ENCODE peak calls at places on chromosomes 2 and 18, in five cellular contexts. U is effector CD4-positive, alpha-beta T cell; X is substantia nigra; W is posterior cingulate gyrus; Q is ELR. R is an unnamed sample.

GRCh38 chr2:239578381-239578780 is 177.6 kb upstream of the HDAC4 start:
- DNase-seq in U (no peak), X (no peak), W (no peak), Q (no peak), R (no peak)

GRCh38 chr2:160752475-160753330 is 259.1 kb upstream of the RBMS1 start:
- DNase-seq in U (no peak), X (no peak), W (no peak), Q (peak; percentile 82), R (no peak)

GRCh38 chr2:44233450-44234128 is 41.7 kb upstream of the SLC3A1 start:
- DNase-seq in U (no peak), X (no peak), W (no peak), Q (peak; percentile 86), R (no peak)

GRCh38 chr18:61992923-61993322 is 100.1 kb upstream of the RNF152 start:
- DNase-seq in U (no peak), X (no peak), W (no peak), Q (peak; percentile 80), R (no peak)

GRCh38 chr2:8402222-8402621 is 279.6 kb upstream of the ID2 start:
- DNase-seq in U (no peak), X (no peak), W (no peak), Q (no peak), R (no peak)

GRCh38 chr18:59783138-59783537 is 85.9 kb upstream of the CCBE1 start:
- DNase-seq in U (no peak), X (no peak), W (no peak), Q (peak; percentile 92), R (no peak)

GRCh38 chr2:12856934-12857660 is 140.4 kb downstream of the TRIB2 start:
- DNase-seq in U (no peak), X (no peak), W (no peak), Q (peak; percentile 88), R (peak; percentile 23)

GRCh38 chr2:122515731-122516130 is 760.3 kb downstream of the TSN start:
- DNase-seq in U (no peak), X (no peak), W (no peak), Q (no peak), R (no peak)

GRCh38 chr2:178482437-178482836 is 2.2 kb downstream of the PLEKHA3 start:
- DNase-seq in U (no peak), X (no peak), W (no peak), Q (peak; percentile 15), R (no peak)

GRCh38 chr2:155308367-155309009 is 610.0 kb downstream of the KCNJ3 start:
- DNase-seq in U (no peak), X (no peak), W (no peak), Q (no peak), R (no peak)

GRCh38 chr2:5803547-5803946 is 111.4 kb downstream of the SOX11 start:
- DNase-seq in U (no peak), X (no peak), W (no peak), Q (no peak), R (no peak)

GRCh38 chr18:9263264-9263663 is 71.3 kb upstream of the TWSG1 start:
- DNase-seq in U (no peak), X (no peak), W (no peak), Q (no peak), R (no peak)

GRCh38 chr2:54572636-54573531 is 116.8 kb downstream of the SPTBN1 start:
- DNase-seq in U (peak; percentile 51), X (no peak), W (no peak), Q (peak; percentile 87), R (peak; percentile 53)

GRCh38 chr2:225867071-225867470 is 467.6 kb downstream of the NYAP2 start:
- DNase-seq in U (no peak), X (no peak), W (no peak), Q (no peak), R (no peak)

GRCh38 chr2:223062304-223062845 is 10.4 kb downstream of the KCNE4 start:
- DNase-seq in U (no peak), X (no peak), W (no peak), Q (peak; percentile 59), R (no peak)

GRCh38 chr18:37265382-37265781 is 300.2 kb downstream of the CELF4 start:
- DNase-seq in U (no peak), X (no peak), W (no peak), Q (no peak), R (no peak)

GRCh38 chr2:23916727-23917458 is 10.0 kb downstream of the ATAD2B start:
- DNase-seq in U (no peak), X (no peak), W (no peak), Q (no peak), R (no peak)

GRCh38 chr2:26466662-26467310 is 11.1 kb downstream of the OTOF start:
- DNase-seq in U (no peak), X (no peak), W (no peak), Q (no peak), R (no peak)

GRCh38 chr2:176163655-176164021 is 6.5 kb downstream of the HOXD3 start:
- DNase-seq in U (no peak), X (no peak), W (no peak), Q (no peak), R (no peak)

GRCh38 chr2:240451108-240451611 is 15.7 kb downstream of the GPC1 start:
- DNase-seq in U (no peak), X (no peak), W (peak; percentile 66), Q (no peak), R (no peak)

GRCh38 chr2:29014811-29015414 is 33.8 kb downstream of the TOGARAM2 start:
- DNase-seq in U (peak; percentile 61), X (no peak), W (no peak), Q (peak; percentile 64), R (peak; percentile 66)

GRCh38 chr2:202037086-202037485 is 3.4 kb downstream of the FZD7 start:
- DNase-seq in U (no peak), X (no peak), W (no peak), Q (peak; percentile 45), R (no peak)

GRCh38 chr2:235827585-235827992 is 333.7 kb downstream of the AGAP1 start:
- DNase-seq in U (no peak), X (no peak), W (no peak), Q (peak; percentile 87), R (no peak)

GRCh38 chr2:107160831-107161230 is 274.9 kb upstream of the ST6GAL2 start:
- DNase-seq in U (no peak), X (no peak), W (no peak), Q (no peak), R (no peak)

GRCh38 chr2:905091-905832 is 45.4 kb upstream of the SNTG2 start:
- DNase-seq in U (no peak), X (no peak), W (no peak), Q (no peak), R (no peak)

GRCh38 chr2:73295751-73296400 is 2.5 kb upstream of the EGR4 start:
- DNase-seq in U (no peak), X (no peak), W (no peak), Q (peak; percentile 35), R (no peak)

GRCh38 chr18:43141208-43141607 is 25.7 kb upstream of the RIT2 start:
- DNase-seq in U (no peak), X (no peak), W (no peak), Q (no peak), R (no peak)

GRCh38 chr2:225472161-225472560 is 72.7 kb downstream of the NYAP2 start:
- DNase-seq in U (no peak), X (no peak), W (no peak), Q (no peak), R (no peak)

GRCh38 chr2:190649798-190650390 is 1.0 kb downstream of the NAB1 start:
- DNase-seq in U (no peak), X (no peak), W (no peak), Q (peak; percentile 53), R (no peak)

GRCh38 chr18:54531402-54532065 is 59.5 kb upstream of the DYNAP start:
- DNase-seq in U (no peak), X (no peak), W (no peak), Q (no peak), R (no peak)

GRCh38 chr2:86023366-86023712 is 82.3 kb downstream of the POLR1A start:
- DNase-seq in U (no peak), X (no peak), W (no peak), Q (no peak), R (no peak)

GRCh38 chr2:29033656-29034055 is 40.7 kb downstream of the PCARE start:
- DNase-seq in U (no peak), X (no peak), W (no peak), Q (no peak), R (no peak)